ENCODE peak calls at places on chromosomes 2 and 18, in four cellular contexts. B is K562, Y is HEK293T, C is HepG2. V is an unnamed sample.

GRCh38 chr2:52904511-52904910 is 863.1 kb upstream of the CHAC2 start:
- DNase-seq in B (no peak), Y (no peak), C (no peak), V (no peak)

GRCh38 chr2:196105956-196106355 is 37.3 kb upstream of the DNAH7 start:
- DNase-seq in B (no peak), Y (no peak), C (no peak), V (no peak)

GRCh38 chr2:218005486-218005885 is 2.7 kb upstream of the TNS1 start:
- DNase-seq in B (no peak), Y (no peak), C (no peak), V (no peak)

GRCh38 chr2:223076573-223076972 is 24.6 kb downstream of the KCNE4 start:
- DNase-seq in B (no peak), Y (no peak), C (no peak), V (no peak)

GRCh38 chr18:61893971-61894750 is 1.4 kb upstream of the RNF152 start:
- DNase-seq in B (peak), Y (peak), C (peak), V (no peak)

GRCh38 chr2:45008296-45009129 is 739 bp downstream of the SIX2 start:
- DNase-seq in B (no peak), Y (peak), C (no peak), V (no peak)

GRCh38 chr2:171726841-171727460 is 39.7 kb downstream of the DYNC1I2 start:
- DNase-seq in B (no peak), Y (no peak), C (no peak), V (no peak)

GRCh38 chr2:145044506-145044905 is 524.6 kb upstream of the ZEB2 start:
- DNase-seq in B (no peak), Y (no peak), C (no peak), V (no peak)

GRCh38 chr2:182259629-182260150 is 167.1 kb downstream of the PDE1A start:
- DNase-seq in B (no peak), Y (no peak), C (no peak), V (no peak)

GRCh38 chr2:161004379-161004778 is 155.8 kb upstream of the TANK start:
- DNase-seq in B (no peak), Y (no peak), C (no peak), V (no peak)

GRCh38 chr2:129462349-129462748 is 517.1 kb upstream of the RAB6C start:
- DNase-seq in B (no peak), Y (no peak), C (no peak), V (no peak)

GRCh38 chr2:207869784-207870778 is 100.4 kb upstream of the FZD5 start:
- DNase-seq in B (no peak), Y (no peak), C (peak), V (no peak)

GRCh38 chr2:121376851-121377250 is 91.8 kb upstream of the TFCP2L1 start:
- DNase-seq in B (no peak), Y (no peak), C (no peak), V (no peak)

DNA sequence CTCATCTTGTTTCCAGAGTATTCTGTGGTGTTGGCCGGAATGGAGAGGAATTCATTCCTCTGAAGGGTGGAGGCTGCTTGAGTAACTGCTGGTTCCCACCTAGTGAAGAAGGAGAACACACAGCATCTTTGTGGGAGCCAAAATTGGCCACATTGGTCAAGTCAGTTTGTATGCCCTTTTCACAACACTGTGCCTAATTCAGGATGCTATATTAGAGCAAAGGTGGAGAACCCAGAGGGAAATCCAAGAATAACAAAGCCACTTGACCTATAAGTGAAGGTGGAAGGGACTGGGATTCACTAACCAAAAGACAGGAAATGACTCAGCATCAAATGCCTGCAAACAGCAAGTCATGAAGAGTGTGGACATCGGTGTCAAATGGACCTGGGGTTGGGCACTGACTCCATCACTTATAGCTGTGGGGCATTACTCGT is 27.3 kb upstream of the MLPH start:
- DNase-seq in B (peak), Y (no peak), C (no peak), V (no peak)
- TF ChIP-seq FOXK2 in B (no peak), Y (no peak), C (no peak), V (no peak)

GRCh38 chr2:62424899-62425298 is 81.1 kb downstream of the TMEM17 start:
- DNase-seq in B (no peak), Y (no peak), C (no peak), V (no peak)
- TF ChIP-seq FOXK2 in B (no peak), Y (no peak), C (no peak), V (no peak)

GRCh38 chr2:231353469-231353868 is 42.0 kb upstream of the B3GNT7 start:
- DNase-seq in B (no peak), Y (no peak), C (no peak), V (no peak)
- TF ChIP-seq FOXK2 in B (no peak), Y (no peak), C (no peak), V (no peak)

DNA sequence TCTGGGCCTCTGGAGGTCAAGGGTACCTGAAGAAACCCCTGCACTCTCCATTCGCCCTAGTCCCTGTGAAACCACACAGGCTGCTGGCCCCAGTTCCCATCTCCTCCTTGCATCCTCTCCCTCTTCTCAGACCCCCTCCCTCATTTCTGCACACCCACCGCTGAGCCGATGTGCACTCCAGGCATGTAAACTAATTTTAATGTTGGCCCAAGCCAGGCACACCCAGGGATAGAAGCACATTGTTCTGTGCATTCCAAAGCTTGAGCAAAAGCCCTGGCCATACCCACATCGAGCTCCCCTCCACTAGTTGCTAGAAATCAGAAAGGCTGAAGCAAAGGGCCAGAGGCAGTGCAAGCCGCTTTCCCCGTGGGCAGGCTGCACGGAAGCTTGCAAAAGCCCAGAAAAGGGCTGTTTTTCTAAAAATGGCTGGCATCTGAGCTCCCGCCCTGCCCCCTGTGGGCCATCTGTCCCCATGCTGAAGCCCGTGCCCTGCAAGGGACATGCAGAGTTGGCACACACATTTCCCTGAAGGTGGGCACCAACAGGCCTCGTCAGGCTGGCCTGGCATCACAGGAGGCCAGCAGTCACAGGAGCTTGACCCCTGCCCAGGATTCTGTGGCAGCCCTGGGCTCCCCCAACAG is 181.6 kb downstream of the SMAD7 start:
- DNase-seq in B (no peak), Y (no peak), C (no peak), V (no peak)
- TF ChIP-seq FOXK2 in B (no peak), Y (no peak), C (no peak), V (no peak)

GRCh38 chr2:16050261-16051045 is 110.1 kb downstream of the MYCN start:
- DNase-seq in B (no peak), Y (no peak), C (no peak), V (no peak)

GRCh38 chr2:16049406-16049805 is 109.1 kb downstream of the MYCN start:
- DNase-seq in B (no peak), Y (no peak), C (no peak), V (no peak)

GRCh38 chr2:16053437-16054257 is 113.3 kb downstream of the MYCN start:
- DNase-seq in B (no peak), Y (no peak), C (no peak), V (no peak)

GRCh38 chr2:16051046-16051489 is 110.7 kb downstream of the MYCN start:
- DNase-seq in B (no peak), Y (no peak), C (peak), V (no peak)

GRCh38 chr2:16051841-16052564 is 111.7 kb downstream of the MYCN start:
- DNase-seq in B (no peak), Y (no peak), C (no peak), V (no peak)
- TF ChIP-seq FOXK2 in B (no peak), Y (no peak), C (no peak), V (no peak)

V was measured in GM12878.